ENCODE peak calls at places on chromosomes 16 and 17, in eight cellular contexts. I is epithelial cell of esophagus, L is psoas muscle, X is BJ, O is testis, U is neuronal stem cell, F is esophagus squamous epithelium, B is MM.1S. T is an unnamed sample.

GRCh38 chr17:68004201-68004600 is 7.9 kb upstream of the C17orf58 start:
- DNase-seq in L (no peak), O (no peak), F (no peak), B (no peak), U (no peak), I (no peak), X (no peak), T (peak)

GRCh38 chr17:75131278-75132017 is at the start of gene NT5C:
- DNase-seq in F (no peak), O (peak), I (peak), B (peak), L (peak), U (peak), X (no peak), T (peak)

GRCh38 chr16:66275795-66276428 is 90.6 kb upstream of the CDH5 start:
- DNase-seq in I (peak), F (no peak), B (peak), X (no peak), L (no peak), U (no peak), O (peak), T (peak)

GRCh38 chr16:87067890-87068289 is 249.3 kb downstream of the C16orf95 start:
- DNase-seq in O (no peak), L (no peak), I (no peak), U (no peak), B (no peak), F (no peak), X (no peak), T (no peak)

GRCh38 chr16:85326794-85327181 is 214.5 kb upstream of the CIBAR2 start:
- DNase-seq in I (no peak), O (no peak), U (no peak), F (no peak), B (no peak), X (no peak), L (no peak), T (no peak)

GRCh38 chr17:48444531-48445247 is 14.7 kb upstream of the SKAP1 start:
- DNase-seq in F (no peak), U (no peak), L (no peak), I (no peak), O (no peak), X (no peak), B (peak), T (no peak)

GRCh38 chr17:5837055-5837491 is 233.1 kb upstream of the WSCD1 start:
- DNase-seq in F (no peak), B (no peak), I (peak), L (no peak), O (no peak), X (peak), U (no peak), T (peak)

GRCh38 chr16:57810197-57811024 is 8.1 kb upstream of the KIFC3 start:
- DNase-seq in I (peak), L (peak), O (peak), U (no peak), X (peak), F (peak), B (peak), T (peak)

GRCh38 chr17:50953831-50954601 is 87.9 kb upstream of the TOB1 start:
- DNase-seq in X (no peak), O (peak), L (peak), I (peak), B (no peak), F (no peak), U (no peak), T (peak)

GRCh38 chr16:2535644-2536021 is 2.2 kb upstream of the PDPK1 start:
- DNase-seq in X (peak), I (no peak), F (no peak), L (peak), O (peak), B (no peak), U (no peak), T (peak)

GRCh38 chr17:29004081-29004692 is 1.6 kb downstream of the SEZ6 start:
- DNase-seq in X (no peak), F (no peak), B (no peak), U (no peak), O (peak), I (peak), L (no peak), T (peak)

GRCh38 chr17:29005562-29005887 is 308 bp downstream of the SEZ6 start:
- DNase-seq in F (no peak), L (no peak), I (no peak), U (no peak), O (no peak), X (no peak), B (no peak), T (no peak)

GRCh38 chr17:29008591-29008990 is 2.8 kb upstream of the SEZ6 start:
- DNase-seq in L (no peak), O (no peak), X (no peak), F (no peak), B (no peak), I (no peak), U (no peak), T (no peak)

GRCh38 chr17:29007456-29008455 is 1.9 kb upstream of the SEZ6 start:
- DNase-seq in L (no peak), I (peak), B (no peak), U (no peak), F (no peak), X (no peak), O (no peak), T (no peak)

DNA sequence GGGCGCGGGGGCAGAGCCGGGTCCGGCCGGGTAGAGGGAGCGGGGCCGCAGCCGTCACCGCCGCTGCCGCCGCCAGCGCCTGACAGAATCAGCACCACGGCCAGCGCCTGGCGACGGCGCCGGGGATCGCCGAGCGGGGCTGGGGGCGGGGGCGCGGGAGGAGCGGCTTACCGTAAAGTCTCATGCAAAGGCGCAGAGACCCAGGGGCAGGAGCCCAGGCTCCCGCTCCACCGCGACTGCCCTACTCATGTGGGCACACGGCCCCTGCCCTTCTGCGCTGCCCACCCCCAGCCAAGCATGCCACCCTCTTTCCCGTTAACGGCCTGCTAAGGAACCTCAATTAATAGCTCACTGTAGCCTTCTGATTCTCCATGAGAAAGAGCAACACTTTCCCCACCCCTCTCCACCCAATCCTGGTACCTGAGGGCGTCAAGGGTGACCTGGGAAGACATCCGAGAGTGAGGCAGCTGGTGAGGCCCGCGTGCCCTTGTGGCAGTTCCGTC is at the start of gene SEZ6:
- DNase-seq in L (peak), O (peak), X (no peak), U (peak), B (peak), F (no peak), I (peak), T (peak)
- H3K4me3 ChIP-seq in L (no peak), O (peak), X (no peak), U (peak), B (no peak), F (peak), I (no peak), T (no peak)

GRCh38 chr17:43365356-43365755 is 33.4 kb upstream of the ARL4D start:
- DNase-seq in U (no peak), F (no peak), X (no peak), O (no peak), L (no peak), I (no peak), B (no peak), T (no peak)
- H3K4me3 ChIP-seq in U (no peak), F (no peak), X (no peak), O (no peak), L (no peak), I (no peak), B (no peak), T (no peak)

GRCh38 chr17:58414596-58414997 is 2.7 kb downstream of the RNF43 start:
- DNase-seq in O (peak), U (no peak), B (no peak), I (peak), X (no peak), F (no peak), L (no peak), T (no peak)

GRCh38 chr17:58411408-58411894 is 5.9 kb downstream of the RNF43 start:
- DNase-seq in U (no peak), L (no peak), F (no peak), X (no peak), I (peak), B (no peak), O (no peak), T (no peak)

GRCh38 chr17:58412064-58412703 is 5.2 kb downstream of the RNF43 start:
- DNase-seq in L (no peak), X (no peak), I (no peak), F (no peak), B (no peak), U (no peak), O (no peak), T (no peak)

GRCh38 chr17:58413684-58414083 is 3.6 kb downstream of the RNF43 start:
- DNase-seq in L (no peak), F (no peak), O (no peak), X (no peak), U (no peak), B (no peak), I (no peak), T (no peak)

DNA sequence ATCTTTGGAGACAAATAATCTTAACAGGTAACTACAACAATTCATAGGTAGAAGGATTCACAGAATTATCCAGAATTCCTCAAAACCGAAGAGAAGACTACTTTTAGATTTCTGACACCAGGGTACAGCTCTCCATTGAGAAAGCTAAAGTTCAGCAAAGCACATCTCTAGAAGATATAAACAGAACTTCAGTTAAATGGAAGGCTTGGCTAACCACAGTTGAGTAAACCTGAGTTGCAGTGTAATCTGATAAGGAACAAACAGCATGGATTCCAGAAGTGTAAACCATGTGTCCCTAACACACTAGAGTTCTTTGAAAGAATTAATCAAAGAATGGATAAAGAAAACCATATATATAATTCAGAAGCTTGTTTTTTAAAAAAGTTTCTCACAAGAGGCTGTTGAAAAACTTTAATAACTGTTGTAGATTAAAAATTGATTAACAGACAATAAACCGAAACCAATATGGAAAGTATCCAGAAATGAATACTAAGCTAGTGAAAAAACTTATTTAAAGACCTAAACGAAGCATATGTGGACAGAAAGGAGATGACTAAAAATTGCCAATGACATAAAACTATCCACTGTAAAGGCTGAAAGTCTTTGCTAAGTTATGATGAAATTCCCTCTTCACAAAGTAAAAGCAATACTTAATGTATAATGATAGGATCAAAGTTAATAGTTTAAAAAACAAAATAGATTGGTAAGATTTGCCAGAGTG is 4.3 kb downstream of the RNF43 start:
- DNase-seq in L (no peak), B (no peak), F (no peak), X (no peak), I (peak), O (no peak), U (no peak), T (peak)
- H3K4me3 ChIP-seq in L (no peak), B (no peak), F (peak), X (no peak), I (peak), O (no peak), U (no peak), T (no peak)

GRCh38 chr16:71893888-71894228 is 1.5 kb upstream of the IST1 start:
- DNase-seq in O (peak), B (no peak), U (no peak), X (no peak), L (no peak), F (no peak), I (no peak), T (no peak)
- H3K4me3 ChIP-seq in O (peak), B (peak), U (peak), X (peak), L (peak), F (peak), I (peak), T (peak)

DNA sequence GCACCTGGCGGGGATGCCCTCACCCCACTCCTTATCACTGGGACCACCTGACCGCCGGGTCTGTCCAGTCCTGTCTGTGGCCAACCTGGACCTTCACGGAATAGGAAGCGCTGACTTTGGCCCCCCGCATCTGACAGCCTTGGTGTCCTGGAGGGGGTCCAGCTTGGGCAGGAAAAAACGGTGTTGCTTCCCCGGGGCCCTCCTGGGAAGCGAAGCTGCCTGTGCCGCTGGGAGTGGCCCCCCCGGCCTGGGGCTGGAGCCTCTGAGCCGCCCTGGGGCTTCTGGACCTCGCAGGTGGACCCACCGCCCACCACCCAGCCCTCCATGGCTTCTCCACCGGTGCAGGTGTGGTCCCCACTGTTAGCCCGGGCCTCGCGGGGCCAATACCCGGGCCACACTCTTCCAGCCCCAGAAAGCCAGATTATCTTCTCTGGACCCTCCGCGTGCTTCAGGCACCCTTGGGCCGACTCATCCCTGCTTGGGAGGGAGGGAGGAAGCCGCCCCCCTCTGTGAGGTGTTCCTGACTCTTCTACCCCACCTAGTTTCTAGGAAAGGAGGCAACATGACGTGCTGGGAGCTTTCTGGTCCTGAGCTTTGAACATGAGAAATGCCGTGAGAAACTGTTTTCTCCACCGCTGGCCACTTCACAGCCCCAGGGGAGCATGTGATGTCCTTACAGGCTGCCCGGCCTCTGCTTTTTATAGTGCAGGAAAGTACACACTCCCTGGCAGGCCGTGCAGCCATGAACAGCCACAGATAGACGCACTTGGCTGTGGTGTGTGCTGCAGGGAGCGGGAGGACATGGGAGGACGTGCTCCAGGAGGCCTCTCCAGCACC is 1.1 kb downstream of the C1QTNF1 start:
- DNase-seq in X (no peak), B (no peak), F (no peak), L (peak), I (peak), O (no peak), U (no peak), T (peak)
- H3K4me3 ChIP-seq in X (peak), B (peak), F (peak), L (peak), I (peak), O (peak), U (no peak), T (peak)

DNA sequence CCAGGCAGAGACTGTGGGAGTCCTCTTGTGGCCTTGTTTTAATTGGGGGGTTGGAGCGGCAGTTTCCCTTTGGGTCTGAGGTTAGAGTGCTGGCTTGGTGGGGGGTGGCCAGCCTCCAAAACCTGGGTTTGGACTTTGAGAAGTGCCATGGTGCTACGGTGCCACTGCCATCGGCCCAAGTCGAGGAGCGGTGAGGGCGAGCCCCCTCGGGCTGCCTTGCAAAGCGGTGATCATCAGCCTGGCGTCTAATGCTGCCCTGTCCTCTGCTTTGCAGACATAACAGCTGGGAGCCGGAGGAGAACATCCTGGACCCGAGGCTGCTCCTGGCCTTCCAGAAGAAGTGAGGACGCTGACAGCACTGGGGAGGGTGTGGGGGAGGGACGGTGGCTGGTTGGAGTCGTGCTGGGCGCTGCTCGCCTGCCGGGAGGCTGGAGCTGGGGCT is 1.2 kb downstream of the CBX2 start:
- DNase-seq in U (no peak), B (no peak), L (no peak), X (no peak), O (peak), F (no peak), I (no peak), T (no peak)
- H3K4me3 ChIP-seq in U (peak), B (no peak), L (peak), X (peak), O (peak), F (peak), I (no peak), T (peak)

T was measured in fibroblast of villous mesenchyme.